ENCODE peak calls at places on chromosomes 5 and 9, in five cellular contexts. B is KBM-7; G is GM03348; Z is sigmoid colon; L is stimulated activated CD4-positive, alpha-beta T cell treated with anti-CD3 and anti-CD28 coated beads, Interleukin-12 subunit alpha, Interleukin-12 subunit beta, amount 100 ng/mL, for 24 hours. V is an unnamed sample.

GRCh38 chr5:135642179-135642505 is 63.4 kb upstream of the CXCL14 start:
- DNase-seq in G (no peak), Z (no peak), B (no peak), L (no peak), V (no peak)

GRCh38 chr5:4981612-4982011 is 158.5 kb upstream of the ADAMTS16 start:
- DNase-seq in B (no peak), L (no peak), Z (no peak), G (no peak), V (no peak)

GRCh38 chr5:175517824-175518450 is 39.6 kb downstream of the SFXN1 start:
- DNase-seq in G (peak), L (peak), B (no peak), Z (no peak), V (no peak)

GRCh38 chr5:14727428-14727865 is 62.9 kb downstream of the OTULIN start:
- DNase-seq in Z (peak), B (peak), G (peak), L (peak), V (peak)

GRCh38 chr5:147887925-147888324 is 9.4 kb downstream of the SCGB3A2 start:
- DNase-seq in B (no peak), L (no peak), G (no peak), Z (no peak), V (no peak)

GRCh38 chr9:127979333-127980055 is 1.3 kb downstream of the EEIG1 start:
- DNase-seq in Z (peak), B (peak), L (no peak), G (peak), V (peak)

GRCh38 chr9:18499987-18500386 is 26.0 kb downstream of the ADAMTSL1 start:
- DNase-seq in L (no peak), B (no peak), G (no peak), Z (no peak), V (no peak)

GRCh38 chr9:125493861-125494554 is 213.0 kb downstream of the MAPKAP1 start:
- DNase-seq in B (no peak), L (no peak), G (no peak), Z (no peak), V (no peak)

GRCh38 chr9:129889936-129890717 is 54.9 kb downstream of the USP20 start:
- DNase-seq in L (peak), Z (no peak), G (no peak), B (peak), V (no peak)

GRCh38 chr9:89815903-89816573 is 211.2 kb downstream of the GADD45G start:
- DNase-seq in G (no peak), L (no peak), Z (peak), B (no peak), V (no peak)

GRCh38 chr5:119418782-119419101 is 33.6 kb upstream of the HSD17B4 start:
- DNase-seq in Z (no peak), G (no peak), B (peak), L (no peak), V (no peak)

V was measured in Karpas-422.